ENCODE peak calls at places on chromosome 1, in ten cellular contexts. T is neural progenitor cell, A is AG04449, S is AG04450, B is HFFc6, E is lower lobe of right lung, P is mesothelial cell of epicardium, Q is HepG2, G is upper lobe of right lung, L is kidney. J is an unnamed sample.

GRCh38 chr1:151436985-151437384 is 22.3 kb downstream of the POGZ start:
- DNase-seq in T (no peak), E (no peak), G (no peak), S (no peak), Q (no peak), A (no peak), B (no peak), L (no peak), P (no peak), J (no peak)

GRCh38 chr1:194755241-194755953 is 1569.0 kb upstream of the B3GALT2 start:
- DNase-seq in E (no peak), L (no peak), P (no peak), G (no peak), B (no peak), A (no peak), T (no peak), Q (no peak), S (no peak), J (no peak)

GRCh38 chr1:56939209-56939608 is 26.6 kb downstream of the C8B start:
- DNase-seq in E (no peak), B (no peak), Q (no peak), P (no peak), S (no peak), G (no peak), T (no peak), L (no peak), A (no peak), J (no peak)

GRCh38 chr1:185895208-185895900 is 161.2 kb downstream of the HMCN1 start:
- DNase-seq in P (no peak), G (no peak), Q (no peak), L (no peak), T (no peak), A (no peak), B (no peak), E (no peak), S (no peak), J (no peak)

GRCh38 chr1:29706936-29707335 is 470.6 kb downstream of the PTPRU start:
- DNase-seq in T (peak; percentile 92), G (peak; percentile 69), E (no peak), L (no peak), B (no peak), Q (no peak), P (no peak), S (no peak), A (no peak), J (peak; percentile 52)

GRCh38 chr1:17734609-17735008 is 20.5 kb upstream of the ACTL8 start:
- DNase-seq in Q (no peak), P (no peak), S (no peak), L (no peak), T (no peak), E (no peak), A (no peak), G (no peak), B (no peak), J (no peak)

GRCh38 chr1:118783095-118783758 is 204.9 kb downstream of the TBX15 start:
- DNase-seq in T (peak; percentile 23), L (no peak), E (no peak), G (no peak), P (no peak), A (no peak), S (no peak), Q (no peak), B (no peak), J (no peak)

GRCh38 chr1:79323240-79324025 is 316.9 kb upstream of the ADGRL4 start:
- DNase-seq in Q (no peak), T (no peak), P (no peak), G (no peak), B (peak; percentile 100), A (peak; percentile 99), L (no peak), S (peak; percentile 96), E (no peak), J (no peak)

GRCh38 chr1:183303325-183303645 is 114.9 kb downstream of the NMNAT2 start:
- DNase-seq in B (no peak), Q (no peak), L (no peak), T (no peak), G (no peak), E (no peak), P (no peak), S (no peak), A (no peak), J (no peak)

GRCh38 chr1:20663365-20663764 is 2.2 kb upstream of the DDOST start:
- DNase-seq in G (no peak), A (no peak), B (no peak), L (no peak), P (no peak), E (no peak), S (no peak), T (no peak), Q (no peak), J (no peak)

GRCh38 chr1:23530089-23530749 is 814 bp downstream of the E2F2 start:
- DNase-seq in T (peak; percentile 16), Q (no peak), L (no peak), P (no peak), E (no peak), S (no peak), B (no peak), G (no peak), A (no peak), J (no peak)

GRCh38 chr1:220717800-220718640 is 27.9 kb downstream of the C1orf115 start:
- DNase-seq in T (no peak), P (no peak), S (no peak), E (no peak), G (no peak), L (no peak), A (no peak), Q (no peak), B (no peak), J (no peak)

GRCh38 chr1:56414728-56415224 is 164.6 kb downstream of the PLPP3 start:
- DNase-seq in E (no peak), S (no peak), T (no peak), A (no peak), P (no peak), B (no peak), G (no peak), Q (peak; percentile 99), L (no peak), J (no peak)

GRCh38 chr1:94672934-94673333 is 131.4 kb upstream of the F3 start:
- DNase-seq in G (no peak), E (no peak), B (peak; percentile 90), T (no peak), L (no peak), A (peak; percentile 78), P (no peak), S (peak; percentile 93), Q (no peak), J (no peak)

GRCh38 chr1:168365719-168366474 is 85.2 kb downstream of the TBX19 start:
- DNase-seq in S (no peak), B (no peak), E (no peak), A (no peak), P (no peak), G (no peak), L (no peak), Q (peak; percentile 29), T (peak; percentile 38), J (no peak)

GRCh38 chr1:116891396-116892072 is 18.2 kb upstream of the PTGFRN start:
- DNase-seq in G (no peak), L (no peak), Q (no peak), A (no peak), E (no peak), B (no peak), P (no peak), T (no peak), S (no peak), J (no peak)

DNA sequence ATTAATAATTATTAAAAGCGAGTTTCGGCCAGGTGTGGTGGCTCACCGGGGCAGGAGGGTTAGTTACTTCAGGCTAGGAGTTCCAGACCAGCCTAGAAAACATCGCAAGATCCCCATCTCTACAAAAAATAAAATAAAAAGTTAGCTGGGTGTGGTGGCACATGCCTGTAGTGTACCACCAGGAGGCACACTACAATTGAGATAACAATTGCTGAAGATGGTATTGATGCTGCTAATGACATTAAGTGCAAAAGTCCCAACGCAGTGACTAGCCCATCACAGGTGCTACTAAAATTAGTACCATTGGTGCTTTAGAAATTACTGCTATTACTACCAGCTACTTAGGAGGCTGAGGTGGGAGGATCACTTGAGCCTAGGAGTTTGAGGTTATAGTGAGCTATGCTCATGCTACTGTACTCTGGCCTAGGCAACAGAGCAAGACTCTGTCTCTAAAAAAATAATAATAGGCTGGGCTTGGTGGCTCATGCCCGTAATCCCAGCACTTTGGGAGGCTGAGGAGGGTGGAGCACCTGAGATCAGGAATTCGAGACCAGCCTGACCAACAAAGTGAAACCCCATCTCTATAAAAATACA is 156.6 kb downstream of the GREM2 start:
- DNase-seq in S (no peak), T (peak; percentile 48), A (no peak), B (no peak), Q (no peak), G (no peak), L (no peak), P (no peak), E (no peak), J (no peak)
- TF ChIP-seq CTCF in S (peak; percentile 59), T (peak; percentile 64), A (peak; percentile 23), B (peak; percentile 80), Q (peak; percentile 64), G (no peak), L (no peak), P (peak; percentile 31), E (peak; percentile 12), J (peak; percentile 52)

DNA sequence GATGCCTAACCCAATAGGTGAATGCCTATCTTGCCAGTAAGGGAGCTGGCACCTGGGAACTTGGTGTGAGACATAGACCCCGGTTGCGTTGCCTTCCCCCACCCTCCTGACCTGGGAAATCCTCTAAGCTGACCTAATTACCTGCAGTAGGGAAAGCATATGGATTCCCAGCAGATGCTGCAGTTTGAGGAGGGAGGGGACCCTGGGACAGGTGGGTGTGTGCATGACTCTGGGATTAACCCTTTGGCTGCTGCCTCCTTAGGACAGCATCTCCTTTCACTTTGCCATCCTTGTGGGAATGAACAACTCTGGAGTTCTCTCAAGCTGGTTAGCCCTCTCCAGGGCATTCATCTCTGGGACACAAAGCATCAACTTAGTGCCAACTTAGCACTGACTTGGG is 16.4 kb upstream of the NFASC start:
- DNase-seq in G (no peak), B (no peak), T (no peak), E (no peak), A (no peak), P (no peak), Q (no peak), S (no peak), L (no peak), J (no peak)
- TF ChIP-seq CTCF in G (no peak), B (no peak), T (no peak), E (no peak), A (no peak), P (no peak), Q (no peak), S (no peak), L (no peak), J (no peak)

DNA sequence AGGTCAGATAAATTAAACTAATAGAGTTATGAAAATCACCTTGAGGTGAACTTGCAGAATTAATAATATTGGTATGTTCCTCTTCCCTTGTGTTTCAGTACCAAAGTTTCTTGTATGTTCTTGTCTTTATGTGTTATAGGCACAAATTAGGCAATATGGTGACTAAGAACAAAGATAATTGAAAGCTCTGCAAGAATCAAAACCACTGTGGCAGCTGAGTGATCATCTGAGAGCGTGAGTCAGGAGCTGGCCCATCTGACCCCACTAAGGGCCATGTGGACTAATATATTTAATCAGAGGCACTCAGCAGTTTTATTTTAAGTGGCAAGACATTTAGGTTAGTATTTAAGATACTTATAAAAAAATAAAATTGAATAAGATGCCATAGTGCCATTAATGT is 12.8 kb upstream of the CASQ2 start:
- DNase-seq in A (no peak), E (no peak), P (no peak), B (peak; percentile 66), S (no peak), G (no peak), T (no peak), L (no peak), Q (no peak), J (no peak)
- TF ChIP-seq CTCF in A (no peak), E (no peak), P (no peak), B (no peak), S (no peak), G (no peak), T (no peak), L (no peak), Q (no peak), J (no peak)

GRCh38 chr1:89889336-89889640 is 68.5 kb downstream of the LRRC8D start:
- DNase-seq in E (no peak), Q (no peak), B (no peak), L (no peak), G (no peak), A (no peak), S (no peak), P (no peak), T (no peak), J (no peak)
- TF ChIP-seq CTCF in E (no peak), Q (no peak), B (no peak), L (no peak), G (no peak), A (no peak), S (no peak), P (no peak), T (no peak), J (no peak)